ENCODE peak calls at places on chromosomes 7 and 10, in nine cellular contexts. One of them, this sample, is unnamed.

GRCh38 chr7:68542831-68543230 is 1055.4 kb upstream of the AUTS2 start:
- DNase-seq in GM23338: no peak
- DNase-seq in GM12865: no peak
- DNase-seq in breast epithelium: no peak
- DNase-seq in A549: no peak
- DNase-seq in psoas muscle: no peak
- DNase-seq in HFF-Myc: no peak
- DNase-seq in lung: no peak
- DNase-seq in upper lobe of right lung: no peak
- DNase-seq in this sample: no peak

GRCh38 chr10:43898592-43898991 is 249.9 kb upstream of the ZNF32 start:
- DNase-seq in lung: no peak
- DNase-seq in psoas muscle: no peak
- DNase-seq in upper lobe of right lung: no peak
- DNase-seq in GM12865: no peak
- DNase-seq in breast epithelium: no peak
- DNase-seq in A549: no peak
- DNase-seq in GM23338: no peak
- DNase-seq in HFF-Myc: no peak
- DNase-seq in this sample: peak; percentile 43

GRCh38 chr7:126394406-126394805 is 858.3 kb downstream of the GRM8 start:
- DNase-seq in psoas muscle: no peak
- DNase-seq in GM12865: no peak
- DNase-seq in GM23338: peak; percentile 11
- DNase-seq in lung: no peak
- DNase-seq in breast epithelium: no peak
- DNase-seq in A549: no peak
- DNase-seq in HFF-Myc: no peak
- DNase-seq in upper lobe of right lung: no peak
- DNase-seq in this sample: peak; percentile 29

GRCh38 chr10:101639141-101639900 is 51.2 kb downstream of the DPCD start:
- DNase-seq in upper lobe of right lung: no peak
- DNase-seq in lung: no peak
- DNase-seq in GM12865: no peak
- DNase-seq in HFF-Myc: no peak
- DNase-seq in A549: no peak
- DNase-seq in breast epithelium: no peak
- DNase-seq in GM23338: no peak
- DNase-seq in psoas muscle: no peak
- DNase-seq in this sample: no peak

GRCh38 chr7:149285581-149285975 is 23.6 kb downstream of the ZNF783 start:
- DNase-seq in psoas muscle: no peak
- DNase-seq in upper lobe of right lung: no peak
- DNase-seq in lung: no peak
- DNase-seq in breast epithelium: no peak
- DNase-seq in GM12865: no peak
- DNase-seq in HFF-Myc: no peak
- DNase-seq in A549: peak; percentile 15
- DNase-seq in GM23338: peak; percentile 49
- DNase-seq in this sample: no peak

GRCh38 chr7:102080371-102081243 is 206.1 kb upstream of the SH2B2 start:
- DNase-seq in GM23338: no peak
- DNase-seq in A549: no peak
- DNase-seq in lung: no peak
- DNase-seq in breast epithelium: no peak
- DNase-seq in psoas muscle: no peak
- DNase-seq in upper lobe of right lung: peak; percentile 27
- DNase-seq in HFF-Myc: no peak
- DNase-seq in GM12865: no peak
- DNase-seq in this sample: peak; percentile 43

GRCh38 chr10:114389429-114389828 is 14.9 kb downstream of the AFAP1L2 start:
- DNase-seq in HFF-Myc: no peak
- DNase-seq in upper lobe of right lung: no peak
- DNase-seq in GM12865: no peak
- DNase-seq in A549: peak; percentile 62
- DNase-seq in psoas muscle: no peak
- DNase-seq in GM23338: no peak
- DNase-seq in lung: no peak
- DNase-seq in breast epithelium: peak; percentile 50
- DNase-seq in this sample: no peak

GRCh38 chr10:59872892-59873463 is 33.4 kb downstream of the CCDC6 start:
- DNase-seq in psoas muscle: peak; percentile 19
- DNase-seq in GM23338: no peak
- DNase-seq in upper lobe of right lung: no peak
- DNase-seq in A549: peak; percentile 17
- DNase-seq in breast epithelium: peak; percentile 91
- DNase-seq in HFF-Myc: peak; percentile 82
- DNase-seq in lung: peak; percentile 34
- DNase-seq in GM12865: peak; percentile 29
- DNase-seq in this sample: no peak

GRCh38 chr7:34675749-34676374 is 17.8 kb downstream of the NPSR1 start:
- DNase-seq in upper lobe of right lung: no peak
- DNase-seq in psoas muscle: no peak
- DNase-seq in lung: no peak
- DNase-seq in GM12865: peak; percentile 37
- DNase-seq in HFF-Myc: no peak
- DNase-seq in A549: peak; percentile 32
- DNase-seq in GM23338: peak; percentile 75
- DNase-seq in breast epithelium: no peak
- DNase-seq in this sample: no peak

GRCh38 chr10:104622598-104623209 is 18.4 kb upstream of the SORCS3 start:
- DNase-seq in GM12865: peak; percentile 30
- DNase-seq in breast epithelium: no peak
- DNase-seq in upper lobe of right lung: no peak
- DNase-seq in GM23338: peak; percentile 84
- DNase-seq in HFF-Myc: no peak
- DNase-seq in psoas muscle: no peak
- DNase-seq in lung: no peak
- DNase-seq in A549: peak; percentile 45
- DNase-seq in this sample: no peak

GRCh38 chr7:54799792-54800191 is 40.8 kb upstream of the SEC61G start:
- DNase-seq in upper lobe of right lung: no peak
- DNase-seq in GM12865: no peak
- DNase-seq in GM23338: no peak
- DNase-seq in psoas muscle: no peak
- DNase-seq in lung: no peak
- DNase-seq in A549: no peak
- DNase-seq in HFF-Myc: no peak
- DNase-seq in breast epithelium: no peak
- DNase-seq in this sample: no peak

GRCh38 chr7:148264933-148265557 is 325.5 kb upstream of the C7orf33 start:
- DNase-seq in GM23338: peak; percentile 91
- DNase-seq in HFF-Myc: no peak
- DNase-seq in breast epithelium: no peak
- DNase-seq in upper lobe of right lung: no peak
- DNase-seq in A549: peak; percentile 57
- DNase-seq in lung: no peak
- DNase-seq in psoas muscle: no peak
- DNase-seq in GM12865: peak; percentile 53
- DNase-seq in this sample: no peak

GRCh38 chr7:157235357-157236018 is 96.8 kb downstream of the UBE3C start:
- DNase-seq in lung: no peak
- DNase-seq in breast epithelium: no peak
- DNase-seq in psoas muscle: no peak
- DNase-seq in upper lobe of right lung: no peak
- DNase-seq in GM12865: no peak
- DNase-seq in A549: no peak
- DNase-seq in HFF-Myc: no peak
- DNase-seq in GM23338: no peak
- DNase-seq in this sample: no peak

GRCh38 chr7:1296727-1297475 is 64.2 kb downstream of the UNCX start:
- DNase-seq in lung: no peak
- DNase-seq in upper lobe of right lung: no peak
- DNase-seq in breast epithelium: no peak
- DNase-seq in GM23338: no peak
- DNase-seq in psoas muscle: no peak
- DNase-seq in HFF-Myc: no peak
- DNase-seq in A549: no peak
- DNase-seq in GM12865: no peak
- DNase-seq in this sample: peak; percentile 42

GRCh38 chr10:93992400-93993030 is 1.2 kb upstream of the PLCE1 start:
- DNase-seq in A549: peak; percentile 55
- DNase-seq in psoas muscle: no peak
- DNase-seq in GM12865: no peak
- DNase-seq in GM23338: peak; percentile 52
- DNase-seq in HFF-Myc: no peak
- DNase-seq in upper lobe of right lung: no peak
- DNase-seq in lung: no peak
- DNase-seq in breast epithelium: no peak
- DNase-seq in this sample: no peak
- TF ChIP-seq CTCF in A549: no peak
- TF ChIP-seq CTCF in psoas muscle: no peak
- TF ChIP-seq CTCF in GM12865: no peak
- TF ChIP-seq CTCF in GM23338: no peak
- TF ChIP-seq CTCF in HFF-Myc: no peak
- TF ChIP-seq CTCF in upper lobe of right lung: no peak
- TF ChIP-seq CTCF in lung: no peak
- TF ChIP-seq CTCF in breast epithelium: no peak
- TF ChIP-seq CTCF in this sample: no peak

DNA sequence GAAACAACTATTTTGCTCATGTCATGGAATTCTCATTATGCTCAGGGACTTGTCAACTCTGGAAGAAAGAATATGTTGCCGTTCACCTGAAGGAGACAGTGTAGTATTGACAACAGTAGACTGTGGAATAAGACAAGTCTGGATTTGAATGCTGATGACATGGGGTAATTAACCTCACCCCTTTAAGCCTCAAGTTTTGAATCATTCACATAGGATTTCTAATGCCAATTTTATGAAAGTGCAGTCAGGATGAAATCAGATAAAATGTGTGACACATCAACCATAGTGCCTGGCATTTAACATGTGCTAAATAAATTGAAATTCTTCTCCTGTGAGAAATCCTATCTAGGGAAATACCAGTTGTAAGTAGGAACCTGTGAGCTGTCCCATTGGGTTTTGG is 305.8 kb downstream of the KIF20B start:
- DNase-seq in breast epithelium: no peak
- DNase-seq in psoas muscle: no peak
- DNase-seq in HFF-Myc: no peak
- DNase-seq in upper lobe of right lung: no peak
- DNase-seq in GM23338: no peak
- DNase-seq in GM12865: no peak
- DNase-seq in A549: no peak
- DNase-seq in lung: no peak
- DNase-seq in this sample: no peak
- TF ChIP-seq CTCF in breast epithelium: no peak
- TF ChIP-seq CTCF in psoas muscle: no peak
- TF ChIP-seq CTCF in HFF-Myc: no peak
- TF ChIP-seq CTCF in upper lobe of right lung: no peak
- TF ChIP-seq CTCF in GM23338: no peak
- TF ChIP-seq CTCF in GM12865: no peak
- TF ChIP-seq CTCF in A549: no peak
- TF ChIP-seq CTCF in lung: no peak
- TF ChIP-seq CTCF in this sample: no peak

DNA sequence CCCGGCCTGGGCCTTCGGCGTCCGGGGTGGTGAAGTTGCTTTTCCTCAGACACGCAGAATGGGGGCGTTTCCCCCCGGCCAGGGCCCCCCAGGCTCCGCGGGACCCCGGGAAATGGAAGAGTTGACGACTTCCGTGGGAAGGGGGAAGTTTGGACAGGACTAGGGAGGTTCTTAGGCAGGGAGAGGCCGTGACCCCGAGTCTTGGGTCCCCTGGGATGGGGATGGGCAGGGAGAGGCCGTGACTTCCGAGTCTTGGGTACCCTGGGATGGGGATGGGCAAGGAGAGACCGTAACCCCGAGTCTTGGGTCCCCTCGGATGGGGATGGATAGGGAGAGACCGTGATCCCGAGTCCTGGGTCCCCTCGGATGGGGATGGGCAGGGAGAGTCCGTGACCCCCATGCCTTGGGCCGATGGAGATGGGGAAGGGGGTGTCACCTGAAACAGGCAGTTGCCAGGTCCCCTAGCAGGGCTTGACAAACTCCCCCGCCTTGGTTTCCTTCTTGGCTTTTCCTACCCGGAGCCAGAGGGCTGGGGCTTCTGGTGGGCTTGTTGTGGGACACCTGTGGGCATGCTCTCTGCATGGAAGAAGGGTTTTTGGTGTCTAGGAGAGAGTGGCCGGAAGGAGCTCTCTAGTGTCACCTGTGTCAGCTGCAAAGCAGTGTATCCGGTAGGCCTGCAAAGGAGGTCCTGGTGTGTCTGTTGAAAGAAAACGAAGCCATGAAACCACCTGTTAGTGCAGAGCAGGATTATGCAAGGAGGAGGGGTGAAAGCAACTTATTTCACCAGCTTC is 1.1 kb downstream of the TRRAP start:
- DNase-seq in GM23338: peak; percentile 51
- DNase-seq in GM12865: peak; percentile 89
- DNase-seq in lung: no peak
- DNase-seq in A549: peak; percentile 51
- DNase-seq in psoas muscle: peak; percentile 23
- DNase-seq in HFF-Myc: no peak
- DNase-seq in upper lobe of right lung: peak; percentile 66
- DNase-seq in breast epithelium: no peak
- DNase-seq in this sample: peak; percentile 85
- TF ChIP-seq CTCF in GM23338: no peak
- TF ChIP-seq CTCF in GM12865: peak; percentile 51
- TF ChIP-seq CTCF in lung: no peak
- TF ChIP-seq CTCF in A549: no peak
- TF ChIP-seq CTCF in psoas muscle: no peak
- TF ChIP-seq CTCF in HFF-Myc: peak; percentile 45
- TF ChIP-seq CTCF in upper lobe of right lung: no peak
- TF ChIP-seq CTCF in breast epithelium: no peak
- TF ChIP-seq CTCF in this sample: peak; percentile 31

DNA sequence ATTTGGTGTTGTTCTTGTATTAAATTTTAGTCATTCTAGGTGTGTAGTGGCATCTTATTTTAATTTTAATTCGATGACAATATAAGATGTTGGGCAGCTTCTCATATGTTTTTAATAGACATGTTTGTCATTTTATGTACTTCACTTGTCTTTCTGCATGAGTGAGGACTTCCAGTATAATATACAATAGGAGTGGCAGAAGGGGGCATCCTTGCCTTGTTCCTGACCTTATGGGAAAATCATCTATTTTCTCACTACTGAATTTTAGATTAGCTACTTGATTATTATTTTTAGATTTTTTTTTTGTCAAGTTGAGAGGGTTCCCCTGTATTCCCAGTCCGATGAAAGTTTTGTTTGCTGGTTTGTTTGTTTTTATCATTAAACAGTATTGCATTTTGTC is 495.2 kb upstream of the GRM3 start:
- DNase-seq in GM23338: peak; percentile 2
- DNase-seq in GM12865: no peak
- DNase-seq in HFF-Myc: no peak
- DNase-seq in psoas muscle: no peak
- DNase-seq in lung: no peak
- DNase-seq in upper lobe of right lung: no peak
- DNase-seq in breast epithelium: no peak
- DNase-seq in A549: no peak
- DNase-seq in this sample: no peak
- TF ChIP-seq CTCF in GM23338: peak; percentile 47
- TF ChIP-seq CTCF in GM12865: no peak
- TF ChIP-seq CTCF in HFF-Myc: no peak
- TF ChIP-seq CTCF in psoas muscle: no peak
- TF ChIP-seq CTCF in lung: no peak
- TF ChIP-seq CTCF in upper lobe of right lung: no peak
- TF ChIP-seq CTCF in breast epithelium: no peak
- TF ChIP-seq CTCF in A549: no peak
- TF ChIP-seq CTCF in this sample: no peak

GRCh38 chr10:75922435-75922834 is 491.0 kb downstream of the LRMDA start:
- DNase-seq in GM12865: no peak
- DNase-seq in upper lobe of right lung: no peak
- DNase-seq in lung: no peak
- DNase-seq in A549: peak; percentile 12
- DNase-seq in GM23338: no peak
- DNase-seq in breast epithelium: no peak
- DNase-seq in psoas muscle: no peak
- DNase-seq in HFF-Myc: no peak
- DNase-seq in this sample: no peak
- TF ChIP-seq CTCF in GM12865: no peak
- TF ChIP-seq CTCF in upper lobe of right lung: peak; percentile 25
- TF ChIP-seq CTCF in lung: no peak
- TF ChIP-seq CTCF in A549: peak; percentile 7
- TF ChIP-seq CTCF in GM23338: peak; percentile 34
- TF ChIP-seq CTCF in breast epithelium: no peak
- TF ChIP-seq CTCF in psoas muscle: no peak
- TF ChIP-seq CTCF in HFF-Myc: peak; percentile 16
- TF ChIP-seq CTCF in this sample: no peak

This sample was measured in spleen.